ENCODE peak calls at places on chromosomes 2 and 18, in four cellular contexts. T is psoas muscle; V is CD8-positive, alpha-beta T cell; Q is right cardiac atrium. G is an unnamed sample.

GRCh38 chr2:118032169-118033013 is 18.5 kb upstream of the CCDC93 start:
- DNase-seq in Q (no peak), V (peak; percentile 39), T (no peak), G (peak; percentile 29)

GRCh38 chr2:200615247-200615646 is 29.4 kb downstream of the AOX1 start:
- DNase-seq in T (no peak), V (no peak), Q (no peak), G (no peak)

GRCh38 chr2:163711699-163712098 is 24.1 kb downstream of the FIGN start:
- DNase-seq in Q (no peak), T (no peak), V (no peak), G (no peak)

GRCh38 chr2:25817630-25818029 is 60.7 kb downstream of the ASXL2 start:
- DNase-seq in V (no peak), T (no peak), Q (no peak), G (no peak)

GRCh38 chr2:38376346-38376682 is 759 bp downstream of the ATL2 start:
- DNase-seq in Q (no peak), V (no peak), T (no peak), G (no peak)

GRCh38 chr2:157572725-157573124 is 55.9 kb downstream of the ACVR1C start:
- DNase-seq in V (no peak), T (no peak), Q (no peak), G (no peak)

GRCh38 chr2:26723475-26723874 is 31.0 kb downstream of the KCNK3 start:
- DNase-seq in V (no peak), T (no peak), Q (no peak), G (no peak)

GRCh38 chr18:41121116-41121826 is 833.8 kb upstream of the PIK3C3 start:
- DNase-seq in Q (no peak), T (no peak), V (no peak), G (no peak)

GRCh38 chr18:46297621-46298020 is 193.4 kb downstream of the HAUS1 start:
- DNase-seq in T (no peak), Q (no peak), V (no peak), G (no peak)

GRCh38 chr2:1628893-1629292 is 115.4 kb downstream of the PXDN start:
- DNase-seq in T (no peak), Q (peak; percentile 72), V (no peak), G (peak; percentile 39)

GRCh38 chr18:45412577-45412976 is 202.7 kb upstream of the SLC14A2 start:
- DNase-seq in Q (no peak), V (no peak), T (no peak), G (no peak)

GRCh38 chr2:74648009-74648443 is at the start of gene M1AP:
- DNase-seq in V (peak; percentile 13), Q (no peak), T (no peak), G (no peak)

GRCh38 chr2:156481295-156481694 is 45.1 kb downstream of the GPD2 start:
- DNase-seq in Q (no peak), V (no peak), T (no peak), G (no peak)

GRCh38 chr2:60358471-60358870 is 195.0 kb downstream of the BCL11A start:
- DNase-seq in Q (no peak), T (no peak), V (no peak), G (no peak)
- H3K27ac ChIP-seq in Q (no peak overlapping the region), T (no peak overlapping the region), V (no peak overlapping the region), G (no peak overlapping the region)

GRCh38 chr18:76803413-76803812 is 18.9 kb upstream of the ZNF236 start:
- DNase-seq in Q (no peak), V (no peak), T (no peak), G (no peak)
- H3K27ac ChIP-seq in Q (no peak overlapping the region), V (no peak overlapping the region), T (no peak overlapping the region), G (no peak overlapping the region)

DNA sequence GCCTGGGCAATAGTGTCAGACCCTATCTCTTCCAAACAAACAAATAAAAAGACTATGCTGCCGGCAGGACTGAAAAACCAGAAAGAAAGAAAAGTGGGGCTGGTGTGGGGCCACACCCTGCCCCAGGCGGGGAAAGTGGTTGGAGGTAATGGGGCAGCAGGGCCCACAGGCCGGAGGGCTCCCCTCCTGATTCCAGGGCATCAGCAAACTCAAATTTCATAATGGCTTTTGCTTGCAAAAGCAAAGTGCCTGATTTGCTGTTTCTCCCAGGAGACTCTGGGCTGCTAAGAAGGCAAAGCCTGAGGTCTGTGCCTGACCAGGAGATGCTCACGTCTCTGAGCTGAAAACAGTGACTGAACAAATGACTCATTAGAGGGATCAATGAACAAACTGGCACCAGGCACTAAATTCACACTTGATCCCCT is 121.9 kb downstream of the HDAC4 start:
- DNase-seq in T (no peak), V (peak; percentile 1), Q (peak; percentile 18), G (no peak)
- H3K27ac ChIP-seq in T (peak overlapping the region; percentile 93), V (no peak overlapping the region), Q (no peak overlapping the region), G (no peak overlapping the region)

GRCh38 chr2:9951272-9951521 is 296 bp upstream of the GRHL1 start:
- DNase-seq in Q (no peak), V (no peak), T (no peak), G (no peak)

GRCh38 chr2:9952286-9952737 is 819 bp downstream of the GRHL1 start:
- DNase-seq in T (no peak), V (no peak), Q (no peak), G (no peak)

GRCh38 chr2:9952856-9953503 is 1.5 kb downstream of the GRHL1 start:
- DNase-seq in T (no peak), Q (no peak), V (no peak), G (no peak)

GRCh38 chr2:9951522-9952285 is at the start of gene GRHL1:
- DNase-seq in T (peak; percentile 96), Q (peak; percentile 95), V (peak; percentile 90), G (peak; percentile 96)

GRCh38 chr2:9954136-9954535 is 2.6 kb downstream of the GRHL1 start:
- DNase-seq in T (no peak), Q (no peak), V (no peak), G (no peak)
- H3K27ac ChIP-seq in T (no peak overlapping the region), Q (no peak overlapping the region), V (no peak overlapping the region), G (no peak overlapping the region)

GRCh38 chr2:161152302-161152701 is 7.9 kb upstream of the TANK start:
- DNase-seq in V (no peak), T (no peak), Q (no peak), G (no peak)
- H3K27ac ChIP-seq in V (no peak overlapping the region), T (no peak overlapping the region), Q (no peak overlapping the region), G (no peak overlapping the region)

GRCh38 chr2:187143537-187143936 is 294.6 kb upstream of the ZSWIM2 start:
- DNase-seq in T (no peak), V (no peak), Q (no peak), G (no peak)

GRCh38 chr2:187138240-187138639 is 289.3 kb upstream of the ZSWIM2 start:
- DNase-seq in Q (peak; percentile 60), V (no peak), T (peak; percentile 52), G (peak; percentile 34)

GRCh38 chr2:187136646-187137045 is 287.7 kb upstream of the ZSWIM2 start:
- DNase-seq in T (no peak), Q (no peak), V (no peak), G (no peak)

GRCh38 chr2:187139469-187139868 is 290.5 kb upstream of the ZSWIM2 start:
- DNase-seq in T (no peak), V (no peak), Q (peak; percentile 23), G (no peak)
- H3K27ac ChIP-seq in T (no peak overlapping the region), V (no peak overlapping the region), Q (no peak overlapping the region), G (no peak overlapping the region)

DNA sequence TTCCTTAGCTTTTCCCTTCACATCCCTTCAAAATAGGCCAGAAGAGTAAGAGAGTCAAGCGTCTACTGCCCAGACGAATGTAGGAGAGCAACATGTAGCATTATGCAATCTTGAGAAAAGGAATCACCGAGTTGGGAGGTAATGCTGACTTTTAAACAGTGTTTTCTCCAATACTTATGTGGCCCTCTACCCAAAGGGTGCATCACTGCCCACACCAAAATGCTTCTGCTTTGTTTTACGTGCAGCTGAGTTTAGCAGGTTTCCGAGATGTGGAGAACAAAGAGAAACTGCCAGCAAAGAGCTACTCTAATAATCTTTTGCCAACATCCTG is 63.4 kb upstream of the ZEB2 start:
- DNase-seq in T (no peak), Q (no peak), V (no peak), G (no peak)
- H3K27ac ChIP-seq in T (no peak overlapping the region), Q (no peak overlapping the region), V (no peak overlapping the region), G (no peak overlapping the region)

DNA sequence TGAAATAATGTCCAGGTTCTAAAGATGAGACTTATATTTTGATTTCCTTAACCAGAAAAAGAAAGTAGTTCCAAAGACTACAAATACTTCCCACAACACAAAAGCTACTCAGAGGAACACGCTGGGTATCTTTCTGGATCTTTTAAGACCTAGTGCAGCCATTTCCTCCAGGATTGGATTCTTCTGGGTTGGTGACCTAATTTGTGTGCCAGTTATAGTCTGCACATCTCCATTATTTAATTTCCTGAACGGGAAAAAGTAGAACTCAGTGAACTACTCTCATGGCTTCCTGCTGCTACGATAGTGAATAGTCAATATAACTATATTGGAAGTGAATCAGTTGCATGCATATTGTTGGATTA is 1.5 kb downstream of the TMEM87B start:
- DNase-seq in V (no peak), Q (no peak), T (no peak), G (no peak)
- H3K27ac ChIP-seq in V (no peak overlapping the region), Q (peak overlapping the region; percentile 79), T (peak overlapping the region; percentile 83), G (peak overlapping the region; percentile 94)

G was measured in ovary.